ENCODE peak calls at places on chromosomes 6 and 20, in six cellular contexts. V, C, Y, D, E and N are unnamed samples.

GRCh38 chr20:45908086-45908485 is 3.9 kb downstream of the PLTP start:
- DNase-seq in V (no peak), C (no peak), Y (no peak), D (no peak), E (no peak), N (no peak)

GRCh38 chr6:70241031-70241430 is 61.9 kb downstream of the COL9A1 start:
- DNase-seq in V (no peak), C (no peak), Y (no peak), D (no peak), E (no peak), N (no peak)

GRCh38 chr6:57064809-57065208 is 18.3 kb downstream of the KIAA1586 start:
- DNase-seq in V (no peak), C (no peak), Y (no peak), D (no peak), E (no peak), N (no peak)

GRCh38 chr6:26421259-26422144 is 18.8 kb upstream of the BTN3A3 start:
- DNase-seq in V (peak; percentile 56), C (peak; percentile 58), Y (peak; percentile 85), D (peak; percentile 92), E (no peak), N (peak; percentile 29)

GRCh38 chr6:17035257-17035757 is 66.5 kb upstream of the STMND1 start:
- DNase-seq in V (no peak), C (no peak), Y (no peak), D (no peak), E (no peak), N (no peak)

GRCh38 chr20:62321521-62321948 is 18.7 kb downstream of the ADRM1 start:
- DNase-seq in V (no peak), C (no peak), Y (no peak), D (peak; percentile 96), E (no peak), N (no peak)

GRCh38 chr20:41191562-41192500 is 54.5 kb downstream of the PLCG1 start:
- DNase-seq in V (no peak), C (no peak), Y (no peak), D (no peak), E (no peak), N (no peak)

GRCh38 chr6:161549977-161550655 is 276.3 kb upstream of the AGPAT4 start:
- DNase-seq in V (no peak), C (no peak), Y (no peak), D (peak; percentile 19), E (no peak), N (no peak)

GRCh38 chr6:143329323-143329722 is 121.2 kb downstream of the ADAT2 start:
- DNase-seq in V (no peak), C (no peak), Y (no peak), D (no peak), E (no peak), N (no peak)

GRCh38 chr20:33648396-33649004 is 13.6 kb upstream of the C20orf144 start:
- DNase-seq in V (no peak), C (no peak), Y (no peak), D (no peak), E (no peak), N (no peak)

GRCh38 chr6:166754218-166755030 is 127.4 kb upstream of the RPS6KA2 start:
- DNase-seq in V (no peak), C (no peak), Y (no peak), D (no peak), E (no peak), N (no peak)